ENCODE peak calls at places on chromosomes 11 and 22, in eight cellular contexts. M is stimulated activated CD4-positive, alpha-beta T cell treated with anti-CD3 and anti-CD28 coated beads, TNF-alpha, amount 100 ng/mL, for 4 hours; A is kidney; T is RWPE1; E is DMS53; H is NCI-H1105; O is GM19239; Z is hepatic stellate cell. C is an unnamed sample.

GRCh38 chr11:75867778-75868374 is 52.9 kb downstream of the UVRAG start:
- DNase-seq in T (peak), O (no peak), H (peak), A (no peak), Z (peak), M (no peak), E (peak), C (peak)

GRCh38 chr11:2752923-2753322 is 53.1 kb upstream of the KCNQ1OT1 start:
- DNase-seq in M (no peak), T (no peak), Z (no peak), H (no peak), A (no peak), O (no peak), E (no peak), C (no peak)

GRCh38 chr11:128627666-128628342 is 40.4 kb upstream of the ETS1 start:
- DNase-seq in A (no peak), O (no peak), M (no peak), Z (no peak), H (no peak), E (no peak), T (no peak), C (peak)

GRCh38 chr11:93747122-93747521 is 5.7 kb downstream of the C11orf54 start:
- DNase-seq in A (no peak), H (no peak), Z (no peak), E (no peak), T (no peak), M (no peak), O (peak), C (no peak)

GRCh38 chr11:70885721-70886305 is 366.6 kb downstream of the SHANK2 start:
- DNase-seq in H (no peak), T (no peak), E (no peak), Z (peak), A (peak), M (no peak), O (no peak), C (peak)

GRCh38 chr11:95150977-95151684 is 61.5 kb downstream of the ENDOD1 start:
- DNase-seq in E (peak), O (peak), H (peak), A (peak), T (peak), Z (peak), M (peak), C (peak)

GRCh38 chr11:102111011-102111786 is 952 bp downstream of the YAP1 start:
- DNase-seq in M (no peak), O (no peak), T (peak), Z (peak), E (peak), A (peak), H (no peak), C (peak)

GRCh38 chr11:126345759-126346585 is 9.5 kb upstream of the ST3GAL4 start:
- DNase-seq in A (peak), E (peak), H (no peak), T (peak), Z (no peak), O (no peak), M (no peak), C (peak)

GRCh38 chr11:113370634-113371033 is 16.9 kb upstream of the ANKK1 start:
- DNase-seq in T (no peak), Z (no peak), H (no peak), M (no peak), A (no peak), O (no peak), E (no peak), C (no peak)

GRCh38 chr11:93476796-93477195 is 66.4 kb downstream of the SMCO4 start:
- DNase-seq in E (no peak), A (no peak), T (peak), M (no peak), H (no peak), O (no peak), Z (no peak), C (peak)

GRCh38 chr22:19853058-19853878 is 1.4 kb downstream of the GNB1L start:
- DNase-seq in A (peak), H (no peak), Z (no peak), E (no peak), M (no peak), O (no peak), T (no peak), C (no peak)

GRCh38 chr11:105124756-105125155 is 14.8 kb downstream of the CARD18 start:
- DNase-seq in M (no peak), A (no peak), H (no peak), E (no peak), O (no peak), T (no peak), Z (no peak), C (no peak)

GRCh38 chr22:24247011-24247507 is 2.2 kb upstream of the GGT5 start:
- DNase-seq in Z (no peak), A (no peak), T (no peak), H (no peak), E (no peak), M (no peak), O (no peak), C (peak)

GRCh38 chr11:67449116-67449844 is 3.2 kb downstream of the GPR152 start:
- DNase-seq in A (no peak), T (no peak), Z (no peak), M (no peak), H (no peak), E (peak), O (no peak), C (no peak)

GRCh38 chr11:66289548-66290331 is 797 bp upstream of the YIF1A start:
- DNase-seq in E (peak), H (peak), Z (peak), A (no peak), T (no peak), O (peak), M (peak), C (peak)

GRCh38 chr11:85889676-85890579 is 34.7 kb downstream of the CCDC83 start:
- DNase-seq in O (no peak), Z (peak), A (no peak), T (peak), E (peak), H (no peak), M (no peak), C (no peak)

GRCh38 chr11:69152748-69153446 is 2.8 kb upstream of the SMIM38 start:
- DNase-seq in A (no peak), M (no peak), T (no peak), O (no peak), H (no peak), Z (no peak), E (no peak), C (no peak)

GRCh38 chr22:49213731-49214352 is 613.8 kb downstream of the BRD1 start:
- DNase-seq in O (no peak), T (no peak), Z (no peak), A (peak), M (no peak), E (no peak), H (no peak), C (peak)

GRCh38 chr11:130070829-130071205 is 1.1 kb downstream of the APLP2 start:
- DNase-seq in O (no peak), A (peak), H (peak), T (no peak), M (no peak), E (peak), Z (peak), C (peak)